ENCODE peak calls at places on chromosomes 5 and 9, in eight cellular contexts. One of them, this sample, is unnamed.

GRCh38 chr9:128414461-128414860 is 6.2 kb upstream of the CERCAM start:
- DNase-seq in AG09309: no peak
- DNase-seq in M059J: no peak
- DNase-seq in left cardiac atrium: no peak
- DNase-seq in T-helper 1 cell: no peak
- DNase-seq in thyroid gland: no peak
- DNase-seq in IMR-90: no peak
- DNase-seq in GM23248: no peak
- DNase-seq in this sample: no peak

GRCh38 chr5:111869681-111870080 is 112.7 kb upstream of the NREP start:
- DNase-seq in IMR-90: peak
- DNase-seq in left cardiac atrium: no peak
- DNase-seq in GM23248: peak
- DNase-seq in thyroid gland: no peak
- DNase-seq in T-helper 1 cell: no peak
- DNase-seq in AG09309: no peak
- DNase-seq in M059J: no peak
- DNase-seq in this sample: no peak

GRCh38 chr5:110734101-110734500 is 4.7 kb upstream of the SLC25A46 start:
- DNase-seq in M059J: no peak
- DNase-seq in T-helper 1 cell: no peak
- DNase-seq in thyroid gland: no peak
- DNase-seq in AG09309: no peak
- DNase-seq in GM23248: no peak
- DNase-seq in left cardiac atrium: no peak
- DNase-seq in IMR-90: no peak
- DNase-seq in this sample: no peak

GRCh38 chr9:13014484-13014883 is 239.7 kb downstream of the LURAP1L start:
- DNase-seq in M059J: no peak
- DNase-seq in thyroid gland: no peak
- DNase-seq in T-helper 1 cell: no peak
- DNase-seq in IMR-90: no peak
- DNase-seq in AG09309: no peak
- DNase-seq in left cardiac atrium: no peak
- DNase-seq in GM23248: peak
- DNase-seq in this sample: no peak

GRCh38 chr9:76255781-76256455 is 138.3 kb downstream of the RFK start:
- DNase-seq in left cardiac atrium: peak
- DNase-seq in AG09309: peak
- DNase-seq in GM23248: peak
- DNase-seq in T-helper 1 cell: no peak
- DNase-seq in IMR-90: peak
- DNase-seq in M059J: peak
- DNase-seq in thyroid gland: peak
- DNase-seq in this sample: peak

GRCh38 chr9:36820392-36820861 is 213.6 kb downstream of the PAX5 start:
- DNase-seq in IMR-90: no peak
- DNase-seq in thyroid gland: no peak
- DNase-seq in M059J: no peak
- DNase-seq in left cardiac atrium: no peak
- DNase-seq in T-helper 1 cell: no peak
- DNase-seq in GM23248: no peak
- DNase-seq in AG09309: no peak
- DNase-seq in this sample: no peak

GRCh38 chr9:112664541-112664940 is 53.4 kb downstream of the INIP start:
- DNase-seq in T-helper 1 cell: no peak
- DNase-seq in left cardiac atrium: no peak
- DNase-seq in AG09309: peak
- DNase-seq in GM23248: peak
- DNase-seq in M059J: peak
- DNase-seq in thyroid gland: no peak
- DNase-seq in IMR-90: no peak
- DNase-seq in this sample: no peak

GRCh38 chr5:139147743-139148079 is 50.5 kb downstream of the SIL1 start:
- DNase-seq in thyroid gland: peak
- DNase-seq in GM23248: peak
- DNase-seq in T-helper 1 cell: no peak
- DNase-seq in AG09309: no peak
- DNase-seq in M059J: peak
- DNase-seq in left cardiac atrium: peak
- DNase-seq in IMR-90: peak
- DNase-seq in this sample: peak

GRCh38 chr9:5178126-5178805 is 7.2 kb downstream of the INSL6 start:
- DNase-seq in M059J: peak
- DNase-seq in GM23248: no peak
- DNase-seq in thyroid gland: no peak
- DNase-seq in AG09309: no peak
- DNase-seq in IMR-90: no peak
- DNase-seq in left cardiac atrium: no peak
- DNase-seq in T-helper 1 cell: peak
- DNase-seq in this sample: no peak

GRCh38 chr5:67156976-67157583 is 39.5 kb downstream of the CD180 start:
- DNase-seq in M059J: peak
- DNase-seq in thyroid gland: peak
- DNase-seq in AG09309: no peak
- DNase-seq in IMR-90: peak
- DNase-seq in GM23248: peak
- DNase-seq in left cardiac atrium: no peak
- DNase-seq in T-helper 1 cell: peak
- DNase-seq in this sample: no peak

GRCh38 chr9:116078640-116079039 is 75.0 kb upstream of the PAPPA start:
- DNase-seq in AG09309: no peak
- DNase-seq in left cardiac atrium: no peak
- DNase-seq in GM23248: no peak
- DNase-seq in M059J: no peak
- DNase-seq in IMR-90: no peak
- DNase-seq in thyroid gland: no peak
- DNase-seq in T-helper 1 cell: no peak
- DNase-seq in this sample: no peak

GRCh38 chr5:145925803-145926202 is 10.6 kb upstream of the SH3RF2 start:
- DNase-seq in IMR-90: peak
- DNase-seq in GM23248: peak
- DNase-seq in M059J: peak
- DNase-seq in AG09309: peak
- DNase-seq in thyroid gland: no peak
- DNase-seq in T-helper 1 cell: no peak
- DNase-seq in left cardiac atrium: no peak
- DNase-seq in this sample: peak

GRCh38 chr9:91992636-91993035 is 42.6 kb upstream of the ROR2 start:
- DNase-seq in M059J: peak
- DNase-seq in left cardiac atrium: no peak
- DNase-seq in thyroid gland: no peak
- DNase-seq in GM23248: peak
- DNase-seq in AG09309: peak
- DNase-seq in T-helper 1 cell: no peak
- DNase-seq in IMR-90: peak
- DNase-seq in this sample: peak

GRCh38 chr9:76987594-76988200 is 31.8 kb upstream of the FOXB2 start:
- DNase-seq in thyroid gland: no peak
- DNase-seq in GM23248: peak
- DNase-seq in IMR-90: peak
- DNase-seq in AG09309: no peak
- DNase-seq in T-helper 1 cell: no peak
- DNase-seq in M059J: peak
- DNase-seq in left cardiac atrium: no peak
- DNase-seq in this sample: peak

GRCh38 chr9:73081979-73082657 is 69.5 kb upstream of the ANXA1 start:
- DNase-seq in AG09309: peak
- DNase-seq in M059J: peak
- DNase-seq in GM23248: peak
- DNase-seq in left cardiac atrium: no peak
- DNase-seq in IMR-90: peak
- DNase-seq in thyroid gland: no peak
- DNase-seq in T-helper 1 cell: no peak
- DNase-seq in this sample: peak

GRCh38 chr5:119368238-119368630 is 12.4 kb downstream of the TNFAIP8 start:
- DNase-seq in IMR-90: no peak
- DNase-seq in GM23248: no peak
- DNase-seq in left cardiac atrium: no peak
- DNase-seq in AG09309: no peak
- DNase-seq in T-helper 1 cell: peak
- DNase-seq in thyroid gland: no peak
- DNase-seq in M059J: no peak
- DNase-seq in this sample: no peak

GRCh38 chr9:133782157-133783130 is 44.3 kb upstream of the SARDH start:
- DNase-seq in T-helper 1 cell: peak
- DNase-seq in left cardiac atrium: peak
- DNase-seq in thyroid gland: peak
- DNase-seq in AG09309: peak
- DNase-seq in GM23248: peak
- DNase-seq in M059J: peak
- DNase-seq in IMR-90: peak
- DNase-seq in this sample: peak

This sample was measured in GM04504.